ENCODE peak calls at places on chromosomes 16 and 17, in four cellular contexts. U, Q, A and P are unnamed samples.

GRCh38 chr16:1974157-1975070 is 2.6 kb downstream of the TBL3 start:
- DNase-seq in U (no peak), Q (no peak), A (no peak), P (no peak)

GRCh38 chr17:81032641-81033422 is 2.1 kb upstream of the BAIAP2 start:
- DNase-seq in U (no peak), Q (no peak), A (no peak), P (no peak)

GRCh38 chr16:71754108-71754507 is 29.6 kb upstream of the PHLPP2 start:
- DNase-seq in U (no peak), Q (no peak), A (no peak), P (no peak)

GRCh38 chr17:2362881-2363280 is 25.6 kb downstream of the SGSM2 start:
- DNase-seq in U (no peak), Q (no peak), A (no peak), P (no peak)

GRCh38 chr17:41723801-41724475 is 10.5 kb downstream of the HAP1 start:
- DNase-seq in U (no peak), Q (no peak), A (no peak), P (no peak)

GRCh38 chr16:12573730-12574383 is 229.8 kb downstream of the CPPED1 start:
- DNase-seq in U (no peak), Q (peak), A (peak), P (no peak)

GRCh38 chr16:11667824-11668589 is at the start of gene SNN:
- DNase-seq in U (peak), Q (peak), A (peak), P (peak)

GRCh38 chr17:45705123-45706009 is 78.8 kb upstream of the CRHR1 start:
- DNase-seq in U (no peak), Q (no peak), A (no peak), P (no peak)

GRCh38 chr17:70314096-70314495 is 144.8 kb downstream of the KCNJ2 start:
- DNase-seq in U (no peak), Q (no peak), A (no peak), P (no peak)

GRCh38 chr17:43367588-43368242 is 31.1 kb upstream of the ARL4D start:
- DNase-seq in U (no peak), Q (no peak), A (no peak), P (peak)

GRCh38 chr17:62781356-62781755 is 26.8 kb downstream of the MARCHF10 start:
- DNase-seq in U (no peak), Q (no peak), A (no peak), P (no peak)

GRCh38 chr16:13519871-13520270 is 400.1 kb upstream of the ERCC4 start:
- DNase-seq in U (no peak), Q (no peak), A (no peak), P (no peak)

GRCh38 chr17:69441179-69441578 is 26.7 kb downstream of the MAP2K6 start:
- DNase-seq in U (no peak), Q (no peak), A (no peak), P (no peak)